ENCODE peak calls at places on chromosome 18, in four cellular contexts. D is K562, Z is SK-N-SH, S is endothelial cell of umbilical vein. V is an unnamed sample.

GRCh38 chr18:75198046-75198445 is 10.9 kb downstream of the PTGR3 start:
- DNase-seq in S (no peak), D (no peak), Z (no peak), V (no peak)

GRCh38 chr18:49628993-49629795 is 67.3 kb downstream of the LIPG start:
- DNase-seq in D (no peak), S (no peak), Z (no peak), V (no peak)

GRCh38 chr18:54147439-54147838 is 77.0 kb downstream of the MBD2 start:
- DNase-seq in D (no peak), S (no peak), Z (no peak), V (no peak)

GRCh38 chr18:23397907-23398306 is 55.2 kb upstream of the RIOK3 start:
- DNase-seq in D (no peak), S (no peak), Z (no peak), V (no peak)

GRCh38 chr18:23900979-23901378 is 113.6 kb upstream of the TTC39C start:
- DNase-seq in Z (no peak), S (peak; percentile 94), D (no peak), V (no peak)

GRCh38 chr18:67508146-67508545 is 8.4 kb downstream of the DSEL start:
- DNase-seq in D (no peak), S (no peak), Z (no peak), V (no peak)

GRCh38 chr18:51668101-51668500 is 470.6 kb upstream of the MEX3C start:
- DNase-seq in Z (peak; percentile 65), S (peak; percentile 2), D (peak; percentile 20), V (peak; percentile 50)

GRCh38 chr18:76374330-76375281 is 120.4 kb downstream of the ZNF516 start:
- DNase-seq in D (no peak), S (no peak), Z (no peak), V (no peak)

GRCh38 chr18:3972291-3972985 is 482.7 kb downstream of the DLGAP1 start:
- DNase-seq in S (no peak), D (no peak), Z (no peak), V (no peak)

GRCh38 chr18:59876310-59876626 is 23.5 kb upstream of the PMAIP1 start:
- DNase-seq in D (no peak), S (no peak), Z (no peak), V (no peak)

GRCh38 chr18:76265375-76266225 is 229.4 kb downstream of the ZNF516 start:
- DNase-seq in S (no peak), D (no peak), Z (no peak), V (no peak)

GRCh38 chr18:35110554-35111058 is 69.4 kb downstream of the MAPRE2 start:
- DNase-seq in Z (no peak), S (peak; percentile 86), D (peak; percentile 84), V (peak; percentile 10)

GRCh38 chr18:9055626-9056025 is 46.9 kb upstream of the NDUFV2 start:
- DNase-seq in S (no peak), Z (no peak), D (no peak), V (no peak)
- TF ChIP-seq POLR2AphosphoS5 in S (no peak), Z (no peak), D (no peak), V (no peak)

DNA sequence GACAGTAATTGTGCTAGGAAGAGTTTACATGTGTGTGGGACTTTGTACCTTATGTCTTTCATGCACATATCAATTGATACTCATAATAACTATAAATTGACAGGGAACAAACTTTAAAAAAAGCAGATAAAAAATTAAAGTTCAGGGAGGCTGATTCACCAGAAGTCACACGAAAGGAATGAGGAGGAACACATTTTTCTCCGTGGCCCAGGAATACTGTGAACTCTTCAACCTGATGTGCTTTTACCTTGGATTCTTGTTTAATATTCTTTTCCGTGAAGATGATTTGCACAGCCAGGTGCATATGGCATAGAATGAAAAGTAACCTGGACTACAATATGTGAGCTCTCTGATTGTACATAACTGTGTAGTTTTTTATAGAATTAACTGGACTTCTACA is 326.3 kb downstream of the CDH7 start:
- DNase-seq in Z (no peak), D (no peak), S (no peak), V (no peak)
- H3K27ac ChIP-seq in Z (no peak overlapping the region), D (no peak overlapping the region), S (no peak overlapping the region), V (no peak overlapping the region)

DNA sequence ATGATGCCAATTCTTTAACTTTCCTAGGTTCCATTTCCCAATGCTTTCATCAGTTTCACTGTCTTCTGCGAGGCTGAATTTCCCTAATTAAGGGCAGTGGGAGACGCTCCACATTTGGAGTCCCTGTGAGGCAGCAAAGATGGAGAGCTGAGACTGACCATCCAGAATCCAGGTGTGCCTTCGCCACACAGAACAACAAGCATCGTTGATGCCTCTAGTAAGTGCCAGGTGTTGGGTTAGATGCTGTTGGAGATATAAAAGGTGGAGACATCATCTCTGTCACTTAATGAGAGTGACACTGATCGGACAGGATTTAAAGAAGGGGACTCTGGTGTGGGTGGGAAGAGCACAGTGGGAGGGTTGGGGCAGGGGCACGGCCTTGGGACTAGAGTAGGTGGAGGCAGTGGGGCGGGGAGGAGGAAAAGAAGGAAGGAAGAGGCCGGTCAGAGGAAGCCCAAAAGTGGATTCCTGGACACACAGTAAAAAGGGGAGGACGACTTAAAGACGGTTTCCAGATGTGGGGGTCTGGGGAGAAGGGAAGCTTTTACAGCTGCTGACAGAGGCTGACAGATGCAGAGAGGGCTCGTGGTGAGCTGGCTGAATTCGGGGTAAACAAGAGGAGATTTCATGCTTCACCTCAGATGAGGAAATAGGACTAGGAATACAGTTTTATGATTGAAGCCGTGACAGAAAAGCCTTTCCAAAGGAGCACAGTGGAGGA is 113.0 kb downstream of the BCL2 start:
- DNase-seq in S (no peak), D (no peak), Z (no peak), V (no peak)
- H3K9ac ChIP-seq in S (no peak overlapping the region), D (no peak overlapping the region), Z (no peak overlapping the region), V (no peak overlapping the region)

GRCh38 chr18:46416706-46417638 is 240.0 kb downstream of the LOXHD1 start:
- DNase-seq in S (no peak), D (peak; percentile 74), Z (no peak), V (peak; percentile 61)

GRCh38 chr18:46421973-46422551 is 235.0 kb downstream of the LOXHD1 start:
- DNase-seq in S (no peak), Z (no peak), D (no peak), V (no peak)

GRCh38 chr18:46419391-46420141 is 237.5 kb downstream of the LOXHD1 start:
- DNase-seq in D (no peak), Z (peak; percentile 73), S (no peak), V (no peak)

GRCh38 chr18:46415532-46415931 is 241.5 kb downstream of the LOXHD1 start:
- DNase-seq in D (no peak), S (no peak), Z (no peak), V (no peak)

DNA sequence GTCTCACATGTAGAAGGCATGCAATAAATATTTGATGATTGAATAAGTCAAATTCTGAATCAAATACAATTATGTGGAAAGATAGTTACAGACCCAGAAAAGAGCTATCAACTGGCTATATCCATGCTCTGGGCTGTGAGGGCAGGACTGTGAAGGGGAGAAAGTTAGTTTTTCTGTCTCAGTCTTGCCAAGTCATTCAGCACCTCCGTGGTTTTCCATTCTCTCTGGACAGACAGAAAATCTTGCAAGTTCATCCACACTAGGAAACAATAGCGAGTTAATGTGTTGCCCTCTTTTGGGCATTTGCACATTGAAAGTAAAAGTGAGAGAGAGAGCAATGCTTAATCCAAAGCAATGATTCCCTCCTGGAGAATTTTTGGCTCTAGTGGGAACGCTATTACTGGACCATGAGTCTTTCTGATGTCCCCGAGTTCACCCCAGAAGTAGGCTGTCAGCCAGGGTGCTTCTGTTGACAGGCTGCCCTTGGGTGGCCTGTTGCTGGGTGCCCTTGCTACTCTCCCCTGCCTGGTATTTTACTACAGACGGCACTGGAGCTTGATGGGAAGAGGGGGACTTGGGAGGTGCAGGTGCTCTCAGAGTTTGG is 238.3 kb downstream of the LOXHD1 start:
- DNase-seq in Z (no peak), S (no peak), D (no peak), V (no peak)
- TF ChIP-seq POLR2AphosphoS5 in Z (no peak), S (no peak), D (no peak), V (no peak)

GRCh38 chr18:25164837-25165791 is 186.9 kb downstream of the ZNF521 start:
- DNase-seq in S (peak; percentile 63), D (no peak), Z (no peak), V (no peak)
- H3K27ac ChIP-seq in S (no peak overlapping the region), D (no peak overlapping the region), Z (no peak overlapping the region), V (no peak overlapping the region)

DNA sequence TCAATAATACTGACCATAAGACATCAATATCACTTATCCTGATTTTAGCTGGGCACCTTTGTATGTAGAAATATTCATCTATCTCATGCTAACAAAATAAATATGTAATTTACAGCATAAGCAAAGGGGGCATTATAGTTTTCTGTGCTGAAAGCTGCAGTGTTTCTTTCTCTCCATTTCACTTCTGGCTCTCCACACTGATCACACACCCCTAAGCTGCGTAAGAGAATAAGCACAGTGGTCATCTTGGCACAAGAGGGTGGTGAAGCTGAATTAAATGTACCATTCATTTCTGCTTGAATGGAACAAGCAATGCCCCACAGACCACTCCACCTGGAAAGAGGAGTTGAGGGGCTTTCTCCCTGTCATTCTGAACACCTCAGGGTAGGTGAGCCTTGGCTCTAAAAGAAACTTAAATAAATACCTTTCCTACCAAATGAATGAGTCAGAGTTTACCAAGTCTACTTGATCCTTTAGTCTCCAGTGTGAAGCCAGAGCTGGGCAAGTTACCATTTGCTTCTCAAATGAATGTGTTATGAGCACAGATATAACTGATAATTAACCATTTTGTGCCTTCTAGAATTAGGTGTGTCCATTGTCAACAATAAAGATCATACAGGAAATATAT is 347.5 kb downstream of the KIAA1328 start:
- DNase-seq in Z (no peak), S (no peak), D (no peak), V (no peak)
- H3K9ac ChIP-seq in Z (no peak overlapping the region), S (no peak overlapping the region), D (no peak overlapping the region), V (no peak overlapping the region)

DNA sequence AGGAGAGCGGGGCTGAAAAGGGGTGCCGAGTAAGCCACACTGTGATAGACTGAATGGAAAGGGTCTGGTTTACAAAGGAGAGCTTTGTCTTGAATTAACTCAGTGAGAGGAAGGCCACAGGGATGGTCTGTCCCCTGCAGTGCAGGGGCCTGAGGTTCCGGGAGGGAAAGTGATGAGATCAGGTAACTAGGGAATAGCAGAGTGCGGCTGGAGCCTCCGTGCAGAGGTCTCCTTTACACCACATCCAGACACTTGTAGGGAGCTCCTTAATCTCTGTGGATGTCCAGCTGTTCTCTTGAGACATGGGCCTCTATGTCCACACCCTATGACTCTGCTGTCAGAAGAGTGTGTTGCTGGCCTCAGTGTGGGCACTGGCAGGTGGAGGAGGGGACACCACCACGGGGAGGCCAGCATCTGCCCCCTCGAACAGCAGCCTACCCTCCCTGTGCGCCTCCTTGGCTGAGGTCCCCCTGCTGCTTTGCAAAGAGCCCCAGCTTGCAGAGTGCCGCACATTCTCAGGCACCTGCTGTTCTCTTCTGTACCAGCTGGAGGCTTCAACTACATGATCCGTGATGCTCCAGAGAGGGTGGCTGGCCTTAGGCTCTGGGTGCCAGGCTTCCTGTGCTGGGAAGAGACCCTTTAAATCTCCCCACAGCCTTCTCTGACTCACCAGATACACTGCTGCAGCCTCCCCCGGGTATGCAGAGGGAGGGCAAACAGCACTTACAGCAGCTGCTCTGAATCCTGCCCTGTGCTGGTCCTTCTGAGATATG is 25.9 kb downstream of the ENOSF1 start:
- DNase-seq in Z (no peak), D (no peak), S (no peak), V (no peak)
- TF ChIP-seq POLR2AphosphoS5 in Z (no peak), D (no peak), S (no peak), V (no peak)

DNA sequence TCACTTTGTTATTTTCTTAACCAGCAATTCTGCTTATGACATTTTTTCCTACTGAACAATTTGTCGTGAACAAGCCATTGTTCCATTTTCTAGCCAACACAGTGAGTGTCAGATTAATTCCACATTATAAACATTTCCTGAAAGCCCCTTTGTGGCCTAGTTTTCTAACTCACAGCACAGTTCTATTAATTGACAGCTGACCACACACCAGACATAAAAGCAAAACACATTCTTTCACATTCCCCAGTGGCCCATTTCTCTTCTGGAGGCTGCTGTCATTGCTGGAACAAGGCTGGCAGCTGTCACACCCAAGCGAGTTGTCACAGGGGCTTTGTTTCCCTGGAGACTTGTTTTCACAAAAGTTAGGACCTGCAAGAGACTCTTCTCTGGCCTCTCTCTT is 50.7 kb downstream of the RNF152 start:
- DNase-seq in S (peak; percentile 81), Z (no peak), D (no peak), V (no peak)
- H3K27ac ChIP-seq in S (no peak overlapping the region), Z (no peak overlapping the region), D (no peak overlapping the region), V (no peak overlapping the region)